ENCODE peak calls at places on chromosomes 6 and 20, in four cellular contexts. One of them, this sample, is unnamed.

GRCh38 chr6:142694054-142694453 is 250.9 kb downstream of the HIVEP2 start:
- DNase-seq in epithelial cell of esophagus: no peak
- DNase-seq in CD4-positive, CD25-positive, alpha-beta regulatory T cell: no peak
- DNase-seq in astrocyte of the spinal cord: no peak
- DNase-seq in this sample: no peak

GRCh38 chr6:134352786-134353480 is 35.0 kb upstream of the SGK1 start:
- DNase-seq in epithelial cell of esophagus: peak; percentile 32
- DNase-seq in CD4-positive, CD25-positive, alpha-beta regulatory T cell: no peak
- DNase-seq in astrocyte of the spinal cord: peak; percentile 88
- DNase-seq in this sample: peak; percentile 64

GRCh38 chr6:117076076-117076475 is 189.3 kb upstream of the VGLL2 start:
- DNase-seq in epithelial cell of esophagus: no peak
- DNase-seq in CD4-positive, CD25-positive, alpha-beta regulatory T cell: no peak
- DNase-seq in astrocyte of the spinal cord: no peak
- DNase-seq in this sample: no peak

GRCh38 chr6:84528201-84528600 is 236.2 kb downstream of the TBX18 start:
- DNase-seq in epithelial cell of esophagus: no peak
- DNase-seq in CD4-positive, CD25-positive, alpha-beta regulatory T cell: no peak
- DNase-seq in astrocyte of the spinal cord: no peak
- DNase-seq in this sample: no peak

GRCh38 chr6:14819840-14820420 is 425.9 kb upstream of the JARID2 start:
- DNase-seq in epithelial cell of esophagus: no peak
- DNase-seq in CD4-positive, CD25-positive, alpha-beta regulatory T cell: no peak
- DNase-seq in astrocyte of the spinal cord: no peak
- DNase-seq in this sample: no peak

GRCh38 chr6:38503032-38503784 is 136.5 kb downstream of the BTBD9 start:
- DNase-seq in epithelial cell of esophagus: no peak
- DNase-seq in CD4-positive, CD25-positive, alpha-beta regulatory T cell: no peak
- DNase-seq in astrocyte of the spinal cord: no peak
- DNase-seq in this sample: no peak

GRCh38 chr6:150517175-150517574 is 82.5 kb upstream of the PLEKHG1 start:
- DNase-seq in epithelial cell of esophagus: no peak
- DNase-seq in CD4-positive, CD25-positive, alpha-beta regulatory T cell: no peak
- DNase-seq in astrocyte of the spinal cord: no peak
- DNase-seq in this sample: no peak

GRCh38 chr6:90493332-90493731 is 93.5 kb downstream of the MAP3K7 start:
- DNase-seq in epithelial cell of esophagus: peak; percentile 54
- DNase-seq in CD4-positive, CD25-positive, alpha-beta regulatory T cell: no peak
- DNase-seq in astrocyte of the spinal cord: peak; percentile 38
- DNase-seq in this sample: no peak

GRCh38 chr6:137214931-137215330 is 4.3 kb downstream of the IFNGR1 start:
- DNase-seq in epithelial cell of esophagus: peak; percentile 44
- DNase-seq in CD4-positive, CD25-positive, alpha-beta regulatory T cell: no peak
- DNase-seq in astrocyte of the spinal cord: no peak
- DNase-seq in this sample: no peak
- H3K4me3 ChIP-seq in epithelial cell of esophagus: no peak overlapping the region
- H3K4me3 ChIP-seq in CD4-positive, CD25-positive, alpha-beta regulatory T cell: no peak overlapping the region
- H3K4me3 ChIP-seq in astrocyte of the spinal cord: no peak overlapping the region
- H3K4me3 ChIP-seq in this sample: no peak overlapping the region

DNA sequence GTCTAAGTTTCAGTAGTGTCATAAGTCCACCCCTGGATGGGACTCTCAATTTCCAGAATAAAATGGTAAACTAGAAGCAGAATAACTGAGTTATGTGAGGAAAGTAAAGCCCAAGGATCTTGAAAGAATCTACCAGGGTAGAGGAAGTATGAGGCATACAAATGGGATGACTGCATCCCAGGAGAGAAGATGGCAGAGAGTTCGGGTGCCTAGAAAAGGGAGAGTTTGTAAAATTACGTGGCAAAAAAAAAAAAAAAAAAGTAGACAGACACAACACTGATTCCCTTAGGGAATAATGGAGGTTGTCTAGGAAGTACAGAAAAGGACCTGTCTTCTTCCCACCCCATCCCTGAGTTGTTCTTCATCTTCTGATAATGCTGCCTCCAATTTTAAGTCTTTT is 3.4 kb downstream of the GABBR1 start:
- DNase-seq in epithelial cell of esophagus: no peak
- DNase-seq in CD4-positive, CD25-positive, alpha-beta regulatory T cell: no peak
- DNase-seq in astrocyte of the spinal cord: no peak
- DNase-seq in this sample: no peak
- H3K4me3 ChIP-seq in epithelial cell of esophagus: no peak overlapping the region
- H3K4me3 ChIP-seq in CD4-positive, CD25-positive, alpha-beta regulatory T cell: no peak overlapping the region
- H3K4me3 ChIP-seq in astrocyte of the spinal cord: no peak overlapping the region
- H3K4me3 ChIP-seq in this sample: no peak overlapping the region

DNA sequence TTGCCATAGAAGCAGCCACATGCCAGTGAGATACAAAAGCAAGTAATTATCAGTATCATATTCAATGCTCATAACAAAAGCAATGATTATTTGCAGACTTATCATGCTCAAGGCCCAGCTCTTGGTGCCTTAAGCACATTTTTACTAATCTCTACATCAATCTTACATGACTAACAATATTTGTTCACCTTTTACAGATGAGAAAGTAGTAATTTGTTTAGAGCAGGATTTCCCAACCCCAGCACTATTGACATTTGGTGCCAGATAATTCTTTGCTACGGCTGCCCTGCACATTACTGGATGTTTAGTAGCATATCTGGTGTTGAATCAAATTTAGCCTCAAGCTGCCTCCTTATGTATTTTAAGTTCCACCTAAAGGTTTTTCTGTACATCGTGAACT is 19.0 kb upstream of the DOK5 start:
- DNase-seq in epithelial cell of esophagus: no peak
- DNase-seq in CD4-positive, CD25-positive, alpha-beta regulatory T cell: no peak
- DNase-seq in astrocyte of the spinal cord: no peak
- DNase-seq in this sample: no peak
- H3K4me3 ChIP-seq in epithelial cell of esophagus: no peak overlapping the region
- H3K4me3 ChIP-seq in CD4-positive, CD25-positive, alpha-beta regulatory T cell: no peak overlapping the region
- H3K4me3 ChIP-seq in astrocyte of the spinal cord: no peak overlapping the region
- H3K4me3 ChIP-seq in this sample: no peak overlapping the region

GRCh38 chr20:59301343-59302007 is 1.1 kb downstream of the EDN3 start:
- DNase-seq in epithelial cell of esophagus: no peak
- DNase-seq in CD4-positive, CD25-positive, alpha-beta regulatory T cell: no peak
- DNase-seq in astrocyte of the spinal cord: no peak
- DNase-seq in this sample: no peak
- H3K4me3 ChIP-seq in epithelial cell of esophagus: no peak overlapping the region
- H3K4me3 ChIP-seq in CD4-positive, CD25-positive, alpha-beta regulatory T cell: no peak overlapping the region
- H3K4me3 ChIP-seq in astrocyte of the spinal cord: no peak overlapping the region
- H3K4me3 ChIP-seq in this sample: no peak overlapping the region

DNA sequence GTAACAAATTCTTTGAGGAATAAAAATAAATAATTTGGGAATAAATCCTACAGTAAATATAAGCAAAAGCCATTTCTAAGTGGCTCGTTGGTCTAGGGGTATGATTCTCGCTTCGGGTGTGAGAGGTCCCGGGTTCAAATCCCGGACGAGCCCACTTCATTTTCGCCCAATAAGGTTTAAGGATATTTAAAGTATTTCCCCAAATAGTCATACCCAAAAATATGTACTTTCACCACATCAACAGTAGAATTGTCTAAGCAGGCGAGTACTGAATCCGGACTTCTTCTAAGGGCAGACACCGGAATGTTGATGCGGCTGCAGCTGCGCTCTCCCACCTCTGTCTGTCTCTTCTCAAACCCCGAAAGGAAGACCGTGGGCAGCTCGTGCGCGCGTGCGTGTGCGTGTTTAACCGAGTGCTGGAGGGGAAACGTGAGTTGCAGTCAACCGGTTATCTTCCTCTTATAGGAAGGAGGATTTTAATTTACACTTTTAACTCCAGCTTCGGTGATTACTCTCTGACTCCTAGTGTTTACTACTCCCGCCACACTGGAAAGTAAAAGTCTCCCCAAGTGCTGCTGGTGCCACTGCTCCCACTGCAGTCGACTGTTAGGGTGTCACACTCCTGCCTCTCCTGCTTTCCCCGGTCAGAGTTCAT is 155.7 kb upstream of the PRSS16 start:
- DNase-seq in epithelial cell of esophagus: peak; percentile 84
- DNase-seq in CD4-positive, CD25-positive, alpha-beta regulatory T cell: peak; percentile 27
- DNase-seq in astrocyte of the spinal cord: peak; percentile 89
- DNase-seq in this sample: peak; percentile 63
- H3K4me3 ChIP-seq in epithelial cell of esophagus: peak overlapping the region; percentile 48
- H3K4me3 ChIP-seq in CD4-positive, CD25-positive, alpha-beta regulatory T cell: peak overlapping the region; percentile 28
- H3K4me3 ChIP-seq in astrocyte of the spinal cord: peak overlapping the region; percentile 46
- H3K4me3 ChIP-seq in this sample: peak overlapping the region; percentile 48

DNA sequence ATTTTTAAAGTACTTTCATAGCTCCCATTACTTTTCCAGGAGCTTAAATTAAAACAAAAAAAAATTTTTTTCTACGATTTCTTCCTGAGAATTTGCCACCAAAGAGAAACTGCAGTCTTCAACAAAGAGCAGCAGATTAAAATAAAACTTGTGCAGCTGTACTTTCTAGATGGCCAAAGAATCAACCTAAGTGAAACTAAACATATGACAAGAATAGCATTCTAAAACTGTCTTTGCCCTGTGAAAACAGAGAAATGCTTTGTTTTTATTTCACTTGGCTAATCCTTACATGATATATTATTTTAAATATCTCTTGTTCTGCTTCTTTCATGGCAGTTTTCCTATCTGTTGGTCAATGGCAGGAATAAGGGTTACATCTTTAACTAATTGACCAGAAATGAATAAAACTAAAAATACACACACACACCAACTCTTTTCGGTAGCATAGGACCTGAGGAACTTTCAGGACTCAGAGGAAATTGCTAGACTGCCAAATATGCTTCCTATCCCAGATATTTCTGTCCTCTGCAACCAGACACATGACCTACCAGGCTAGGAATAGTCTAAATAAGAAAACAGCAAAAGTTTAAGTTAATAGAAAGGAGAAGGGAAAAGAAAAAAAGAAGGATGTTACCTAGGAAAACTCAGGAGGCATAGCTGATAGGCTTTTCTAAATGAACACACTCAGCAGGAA is 74.8 kb downstream of the MAP3K5 start:
- DNase-seq in epithelial cell of esophagus: no peak
- DNase-seq in CD4-positive, CD25-positive, alpha-beta regulatory T cell: no peak
- DNase-seq in astrocyte of the spinal cord: peak; percentile 22
- DNase-seq in this sample: no peak
- H3K4me3 ChIP-seq in epithelial cell of esophagus: no peak overlapping the region
- H3K4me3 ChIP-seq in CD4-positive, CD25-positive, alpha-beta regulatory T cell: no peak overlapping the region
- H3K4me3 ChIP-seq in astrocyte of the spinal cord: no peak overlapping the region
- H3K4me3 ChIP-seq in this sample: no peak overlapping the region

This sample was measured in astrocyte of the cerebellum.